ENCODE peak calls at places on chromosomes 4 and X, in five cellular contexts. J is IMR-90, K is H9, R is neuronal stem cell, H is mesenchymal stem cell. P is an unnamed sample.

GRCh38 chr4:84565951-84566350 is 17.0 kb upstream of the CDS1 start:
- DNase-seq in J (no peak), K (peak; percentile 91), R (no peak), H (no peak), P (no peak)

GRCh38 chr4:48250343-48250742 is 19.3 kb downstream of the TEC start:
- DNase-seq in J (no peak), K (no peak), R (no peak), H (no peak), P (no peak)

GRCh38 chr4:165635261-165635838 is 237.7 kb upstream of the TLL1 start:
- DNase-seq in J (no peak), K (no peak), R (no peak), H (no peak), P (no peak)

GRCh38 chr4:76801621-76802545 is 96.1 kb downstream of the SOWAHB start:
- DNase-seq in J (no peak), K (peak; percentile 77), R (peak; percentile 24), H (peak; percentile 73), P (peak; percentile 70)

GRCh38 chr4:5973033-5973432 is 45.2 kb downstream of the C4orf50 start:
- DNase-seq in J (no peak), K (no peak), R (no peak), H (no peak), P (no peak)

GRCh38 chr4:10160280-10160856 is 43.8 kb upstream of the WDR1 start:
- DNase-seq in J (peak; percentile 24), K (peak; percentile 30), R (no peak), H (peak; percentile 3), P (no peak)

GRCh38 chr4:155999743-156000142 is 46.1 kb upstream of the CTSO start:
- DNase-seq in J (no peak), K (peak; percentile 83), R (peak; percentile 44), H (peak; percentile 3), P (peak; percentile 80)

GRCh38 chr4:105348719-105349118 is 125.1 kb downstream of the PPA2 start:
- DNase-seq in J (no peak), K (no peak), R (no peak), H (no peak), P (no peak)

GRCh38 chrX:22339459-22339858 is 66.7 kb downstream of the CBLL2 start:
- DNase-seq in J (no peak), K (no peak), R (no peak), H (no peak), P (no peak)

GRCh38 chr4:76984788-76985211 is 35.2 kb downstream of the SEPTIN11 start:
- DNase-seq in J (peak; percentile 100), K (no peak), R (peak; percentile 42), H (peak; percentile 99), P (no peak)

GRCh38 chr4:37453361-37454262 is 209.1 kb downstream of the NWD2 start:
- DNase-seq in J (no peak), K (peak; percentile 79), R (peak; percentile 43), H (peak; percentile 19), P (no peak)
- H3K14ac ChIP-seq in J (no peak overlapping the region), K (peak overlapping the region; percentile 17), R (no peak overlapping the region), H (no peak overlapping the region), P (no peak overlapping the region)

GRCh38 chrX:73876897-73877296 is 313.9 kb downstream of the CHIC1 start:
- DNase-seq in J (no peak), K (no peak), R (no peak), H (no peak), P (no peak)
- H3K14ac ChIP-seq in J (no peak overlapping the region), K (no peak overlapping the region), R (peak overlapping the region; percentile 8), H (no peak overlapping the region), P (no peak overlapping the region)

GRCh38 chrX:71254092-71254941 is at the start of gene ZMYM3:
- DNase-seq in J (peak; percentile 76), K (peak; percentile 85), R (peak; percentile 74), H (peak; percentile 88), P (no peak)
- H3K14ac ChIP-seq in J (peak within 1 kb of the TSS; percentile 95), K (peak within 1 kb of the TSS; percentile 73), R (no peak within 1 kb of the TSS), H (no peak within 1 kb of the TSS), P (no peak within 1 kb of the TSS)

DNA sequence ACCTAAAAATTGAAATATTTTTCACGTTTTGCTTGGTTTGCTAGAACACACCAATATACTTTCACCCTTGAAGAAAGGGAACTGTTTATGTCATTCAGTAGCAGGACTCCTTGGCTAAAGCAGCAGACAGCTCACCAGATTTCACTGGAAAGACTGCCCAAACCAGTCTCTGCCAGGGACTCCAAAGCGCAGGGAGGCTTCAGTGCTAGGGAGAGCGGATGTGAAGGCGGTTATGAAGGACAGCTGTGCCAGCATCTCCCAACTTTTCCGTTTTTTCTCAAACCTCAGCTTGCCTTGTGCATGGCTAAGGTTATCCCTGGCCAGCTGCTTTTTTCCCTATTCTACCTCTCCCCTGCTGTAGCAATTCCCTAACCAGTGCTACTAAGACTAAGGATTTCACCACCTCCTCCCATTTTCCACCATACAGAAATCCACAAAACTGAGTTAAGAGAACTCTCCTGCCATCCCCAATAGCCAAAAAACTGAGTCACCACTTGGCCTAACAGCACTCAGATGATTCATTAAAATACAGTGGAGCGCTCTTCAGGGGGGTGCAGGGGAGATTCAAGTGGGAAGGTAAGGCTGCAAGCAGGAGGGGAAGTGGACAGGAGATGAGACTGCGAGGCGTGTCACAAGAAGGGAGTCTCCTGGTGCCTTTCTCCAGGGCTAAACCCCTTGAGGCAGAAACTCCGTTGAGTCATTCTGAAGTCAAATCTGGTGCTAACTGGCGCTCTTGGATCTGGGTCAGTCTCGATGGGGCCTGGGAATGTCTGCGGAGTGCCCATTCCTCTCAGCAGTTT is 90.7 kb downstream of the PALLD start:
- DNase-seq in J (peak; percentile 88), K (no peak), R (no peak), H (peak; percentile 83), P (no peak)
- H3K14ac ChIP-seq in J (peak overlapping the region; percentile 35), K (no peak overlapping the region), R (no peak overlapping the region), H (no peak overlapping the region), P (no peak overlapping the region)

GRCh38 chr4:140096921-140097320 is 57.1 kb downstream of the MAML3 start:
- DNase-seq in J (peak; percentile 44), K (no peak), R (no peak), H (peak; percentile 29), P (no peak)

GRCh38 chr4:140096483-140096861 is 57.5 kb downstream of the MAML3 start:
- DNase-seq in J (no peak), K (no peak), R (no peak), H (no peak), P (no peak)

GRCh38 chr4:140097572-140097971 is 56.4 kb downstream of the MAML3 start:
- DNase-seq in J (no peak), K (no peak), R (no peak), H (no peak), P (no peak)

GRCh38 chr4:140099993-140100392 is 54.0 kb downstream of the MAML3 start:
- DNase-seq in J (peak; percentile 28), K (no peak), R (no peak), H (no peak), P (no peak)

DNA sequence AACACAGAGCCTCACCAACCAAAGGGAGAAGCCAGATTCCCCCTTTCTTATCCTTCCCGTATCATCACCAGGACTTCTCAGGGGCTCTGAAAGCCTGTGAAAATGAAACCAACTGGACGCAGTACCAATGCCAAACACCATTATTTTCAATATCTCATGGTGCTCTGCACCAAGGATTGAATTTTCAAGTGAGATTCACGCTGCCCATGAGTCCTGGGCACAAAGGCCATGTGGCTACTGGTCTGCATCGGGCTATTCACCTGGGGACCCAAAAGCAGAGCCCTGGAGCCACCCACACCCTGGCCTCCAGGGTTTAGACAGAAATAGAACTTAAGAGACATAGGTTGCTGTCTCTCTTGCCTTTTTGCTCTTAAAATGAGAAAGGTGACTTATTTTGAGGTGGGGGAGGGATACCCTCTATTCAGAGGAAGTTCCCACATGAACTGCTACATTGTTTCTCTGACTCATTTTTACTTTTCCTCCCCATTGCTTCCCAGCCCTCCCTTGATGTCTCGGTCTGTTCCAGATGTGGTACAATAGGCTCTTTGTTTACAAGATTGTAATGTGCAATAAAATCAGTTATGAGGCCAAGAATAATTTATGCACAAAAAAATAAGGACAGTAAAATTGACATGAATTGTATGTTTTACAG is 55.4 kb downstream of the MAML3 start:
- DNase-seq in J (peak; percentile 87), K (no peak), R (no peak), H (peak; percentile 55), P (no peak)
- H3K14ac ChIP-seq in J (peak overlapping the region; percentile 85), K (no peak overlapping the region), R (no peak overlapping the region), H (no peak overlapping the region), P (no peak overlapping the region)

DNA sequence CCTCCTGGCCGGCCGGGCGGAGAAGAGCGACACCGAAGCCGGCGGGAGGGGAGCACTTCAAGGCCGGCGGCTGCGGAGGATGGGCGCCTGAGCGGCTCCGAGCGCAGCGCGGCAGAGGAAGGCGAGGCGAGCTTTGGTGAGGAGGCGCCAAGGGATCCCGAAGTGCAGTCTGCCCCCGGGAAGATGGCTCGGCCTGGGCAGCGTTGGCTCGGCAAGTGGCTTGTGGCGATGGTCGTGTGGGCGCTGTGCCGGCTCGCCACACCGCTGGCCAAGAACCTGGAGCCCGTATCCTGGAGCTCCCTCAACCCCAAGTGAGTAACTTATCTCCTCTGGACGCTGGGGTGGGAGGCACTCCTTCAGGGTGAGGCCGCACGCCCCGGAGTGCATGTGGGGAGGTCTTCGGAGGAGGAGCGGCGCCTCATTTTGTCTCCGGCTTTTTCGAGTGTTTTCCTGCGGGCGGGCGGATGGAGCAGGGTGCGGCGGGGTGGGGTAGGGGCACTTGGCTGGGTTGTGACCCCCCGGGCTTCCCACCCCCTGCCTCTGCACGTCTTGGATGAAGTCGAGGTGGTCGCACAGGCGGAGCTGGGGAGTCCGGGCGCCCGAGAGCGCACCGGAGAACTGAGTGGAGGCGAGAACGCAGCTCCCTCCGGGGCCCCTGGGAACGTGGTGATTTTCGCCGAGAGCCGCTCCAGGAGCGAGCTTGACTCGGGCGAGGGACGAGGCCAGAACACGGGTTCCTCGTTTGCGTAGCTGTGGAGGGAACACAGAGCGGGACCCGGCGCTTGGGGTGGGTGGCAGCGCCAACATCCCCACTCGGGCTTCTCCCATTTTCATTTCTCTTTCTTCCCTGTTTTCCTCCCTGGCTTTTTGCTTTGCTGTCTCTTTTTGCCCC is 1.0 kb downstream of the EFNB1 start:
- DNase-seq in J (peak; percentile 19), K (peak; percentile 25), R (no peak), H (peak; percentile 46), P (peak; percentile 40)
- H3K14ac ChIP-seq in J (peak overlapping the region; percentile 17), K (no peak overlapping the region), R (peak overlapping the region; percentile 38), H (no peak overlapping the region), P (no peak overlapping the region)

DNA sequence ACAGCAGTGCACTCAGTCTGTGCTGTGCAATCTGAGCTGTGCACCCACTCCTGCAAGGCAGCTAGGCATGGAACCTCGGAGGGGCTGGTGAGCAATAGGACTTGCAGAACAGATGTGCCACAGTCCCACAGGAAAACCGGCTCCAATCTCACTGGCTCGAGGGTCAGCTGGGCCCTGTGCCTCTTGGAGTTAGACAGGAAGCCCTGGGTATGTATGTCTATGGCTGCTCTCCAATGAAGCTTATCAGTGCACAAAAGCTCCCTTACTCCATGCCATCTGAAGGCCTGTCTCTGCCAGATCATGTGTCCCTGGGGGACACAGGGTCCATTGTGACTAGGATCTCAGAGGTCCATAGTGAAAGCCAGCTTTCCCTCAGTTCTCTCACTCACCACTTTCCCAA is 335.8 kb downstream of the SH3BGRL start:
- DNase-seq in J (no peak), K (no peak), R (no peak), H (no peak), P (no peak)
- H3K14ac ChIP-seq in J (no peak overlapping the region), K (no peak overlapping the region), R (no peak overlapping the region), H (no peak overlapping the region), P (no peak overlapping the region)